ENCODE peak calls at places on chromosome 19, in seven cellular contexts. One of them, this sample, is unnamed.

GRCh38 chr19:35509018-35509652 is 4.3 kb downstream of the DMKN start:
- DNase-seq in left lung: peak; percentile 90
- DNase-seq in aorta: no peak
- DNase-seq in IMR-90: no peak
- DNase-seq in PC-3: peak; percentile 67
- DNase-seq in cardiac muscle cell: no peak
- DNase-seq in mucosa of descending colon: peak; percentile 60
- DNase-seq in this sample: peak; percentile 85

GRCh38 chr19:49588370-49589122 is 2.4 kb upstream of the PRR12 start:
- DNase-seq in left lung: peak; percentile 78
- DNase-seq in IMR-90: no peak
- DNase-seq in PC-3: no peak
- DNase-seq in mucosa of descending colon: no peak
- DNase-seq in aorta: no peak
- DNase-seq in cardiac muscle cell: no peak
- DNase-seq in this sample: no peak

GRCh38 chr19:50171752-50172151 is 8.7 kb upstream of the IZUMO2 start:
- DNase-seq in aorta: no peak
- DNase-seq in left lung: no peak
- DNase-seq in cardiac muscle cell: no peak
- DNase-seq in PC-3: peak; percentile 53
- DNase-seq in IMR-90: no peak
- DNase-seq in mucosa of descending colon: no peak
- DNase-seq in this sample: no peak

GRCh38 chr19:40524655-40525054 is 52.0 kb upstream of the SHKBP1 start:
- DNase-seq in PC-3: no peak
- DNase-seq in cardiac muscle cell: no peak
- DNase-seq in aorta: no peak
- DNase-seq in IMR-90: no peak
- DNase-seq in mucosa of descending colon: no peak
- DNase-seq in left lung: no peak
- DNase-seq in this sample: no peak

GRCh38 chr19:41883821-41884733 is 1.1 kb downstream of the ARHGEF1 start:
- DNase-seq in aorta: peak; percentile 98
- DNase-seq in cardiac muscle cell: peak; percentile 98
- DNase-seq in mucosa of descending colon: peak; percentile 98
- DNase-seq in PC-3: peak; percentile 95
- DNase-seq in IMR-90: peak; percentile 96
- DNase-seq in left lung: peak; percentile 99
- DNase-seq in this sample: peak; percentile 98

GRCh38 chr19:54114340-54114826 is 1.1 kb downstream of the TFPT start:
- DNase-seq in aorta: peak; percentile 84
- DNase-seq in PC-3: peak; percentile 64
- DNase-seq in cardiac muscle cell: peak; percentile 57
- DNase-seq in IMR-90: peak; percentile 18
- DNase-seq in mucosa of descending colon: peak; percentile 49
- DNase-seq in left lung: peak; percentile 86
- DNase-seq in this sample: peak; percentile 76

GRCh38 chr19:34232566-34233481 is 21.5 kb upstream of the GARRE1 start:
- DNase-seq in cardiac muscle cell: peak; percentile 92
- DNase-seq in PC-3: peak; percentile 86
- DNase-seq in IMR-90: peak; percentile 96
- DNase-seq in mucosa of descending colon: peak; percentile 33
- DNase-seq in aorta: peak; percentile 86
- DNase-seq in left lung: no peak
- DNase-seq in this sample: no peak

GRCh38 chr19:2047449-2048103 is 3.5 kb downstream of the MKNK2 start:
- DNase-seq in mucosa of descending colon: peak; percentile 68
- DNase-seq in left lung: peak; percentile 92
- DNase-seq in cardiac muscle cell: no peak
- DNase-seq in IMR-90: no peak
- DNase-seq in PC-3: peak; percentile 15
- DNase-seq in aorta: peak; percentile 89
- DNase-seq in this sample: peak; percentile 89

GRCh38 chr19:11265177-11265784 is 3.0 kb upstream of the DOCK6 start:
- DNase-seq in left lung: no peak
- DNase-seq in cardiac muscle cell: no peak
- DNase-seq in aorta: no peak
- DNase-seq in mucosa of descending colon: no peak
- DNase-seq in IMR-90: no peak
- DNase-seq in PC-3: no peak
- DNase-seq in this sample: no peak

GRCh38 chr19:6803036-6803404 is 30.5 kb downstream of the VAV1 start:
- DNase-seq in left lung: no peak
- DNase-seq in cardiac muscle cell: no peak
- DNase-seq in mucosa of descending colon: no peak
- DNase-seq in PC-3: no peak
- DNase-seq in IMR-90: no peak
- DNase-seq in aorta: no peak
- DNase-seq in this sample: no peak

GRCh38 chr19:3723883-3724282 is 15.7 kb downstream of the TJP3 start:
- DNase-seq in mucosa of descending colon: no peak
- DNase-seq in aorta: no peak
- DNase-seq in IMR-90: no peak
- DNase-seq in PC-3: no peak
- DNase-seq in left lung: no peak
- DNase-seq in cardiac muscle cell: no peak
- DNase-seq in this sample: no peak

GRCh38 chr19:33344210-33344609 is 29.3 kb upstream of the CEBPG start:
- DNase-seq in IMR-90: no peak
- DNase-seq in PC-3: no peak
- DNase-seq in aorta: no peak
- DNase-seq in cardiac muscle cell: peak; percentile 27
- DNase-seq in left lung: no peak
- DNase-seq in mucosa of descending colon: no peak
- DNase-seq in this sample: no peak

GRCh38 chr19:1247747-1248453 is 483 bp upstream of the MIDN start:
- DNase-seq in left lung: peak; percentile 93
- DNase-seq in mucosa of descending colon: peak; percentile 87
- DNase-seq in PC-3: peak; percentile 65
- DNase-seq in cardiac muscle cell: peak; percentile 60
- DNase-seq in IMR-90: peak; percentile 70
- DNase-seq in aorta: peak; percentile 94
- DNase-seq in this sample: peak; percentile 90

GRCh38 chr19:18020212-18021067 is 12.5 kb downstream of the ARRDC2 start:
- DNase-seq in IMR-90: peak; percentile 49
- DNase-seq in aorta: peak; percentile 98
- DNase-seq in PC-3: no peak
- DNase-seq in left lung: peak; percentile 90
- DNase-seq in cardiac muscle cell: peak; percentile 67
- DNase-seq in mucosa of descending colon: peak; percentile 72
- DNase-seq in this sample: peak; percentile 93

GRCh38 chr19:18021121-18021755 is 13.3 kb downstream of the ARRDC2 start:
- DNase-seq in cardiac muscle cell: peak; percentile 92
- DNase-seq in left lung: peak; percentile 94
- DNase-seq in mucosa of descending colon: peak; percentile 84
- DNase-seq in aorta: peak; percentile 98
- DNase-seq in PC-3: peak; percentile 80
- DNase-seq in IMR-90: peak; percentile 88
- DNase-seq in this sample: peak; percentile 90

GRCh38 chr19:18027151-18027550 is 19.2 kb downstream of the ARRDC2 start:
- DNase-seq in aorta: no peak
- DNase-seq in cardiac muscle cell: no peak
- DNase-seq in IMR-90: no peak
- DNase-seq in PC-3: no peak
- DNase-seq in mucosa of descending colon: no peak
- DNase-seq in left lung: no peak
- DNase-seq in this sample: no peak

DNA sequence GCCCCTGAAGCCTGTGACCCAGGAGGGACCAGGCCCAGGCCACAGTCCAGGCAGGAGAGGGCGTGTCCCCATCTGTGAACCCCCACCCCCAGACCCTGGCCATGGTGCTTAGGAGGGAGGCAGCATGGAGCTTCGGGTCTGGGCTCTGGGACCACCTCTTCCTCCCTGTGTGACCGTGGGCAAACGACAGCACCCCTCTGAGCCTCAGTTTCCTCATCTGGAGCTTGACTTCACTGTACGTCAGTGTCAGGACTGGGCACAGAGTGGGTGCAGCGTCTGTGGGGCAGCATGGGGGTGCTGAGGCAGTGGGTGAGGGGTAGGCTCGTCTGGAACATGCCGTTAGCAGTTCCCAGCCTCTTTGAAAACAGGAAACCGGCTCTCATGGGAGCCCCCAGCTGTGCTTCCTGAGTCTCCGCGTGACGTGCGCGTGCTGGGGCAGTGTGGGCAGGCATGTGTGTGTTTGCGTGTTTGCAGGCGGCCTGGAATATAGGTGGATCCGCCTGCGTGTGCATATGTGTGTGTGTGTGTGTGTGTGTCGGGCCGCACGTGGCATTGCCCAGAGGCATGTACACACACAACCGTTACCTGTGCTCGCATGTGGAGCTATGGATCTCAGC is 15.7 kb downstream of the ARRDC2 start:
- DNase-seq in mucosa of descending colon: peak; percentile 74
- DNase-seq in IMR-90: no peak
- DNase-seq in cardiac muscle cell: peak; percentile 95
- DNase-seq in PC-3: no peak
- DNase-seq in left lung: peak; percentile 92
- DNase-seq in aorta: peak; percentile 87
- DNase-seq in this sample: peak; percentile 92
- H3K4me3 ChIP-seq in mucosa of descending colon: no peak overlapping the region
- H3K4me3 ChIP-seq in IMR-90: no peak overlapping the region
- H3K4me3 ChIP-seq in cardiac muscle cell: no peak overlapping the region
- H3K4me3 ChIP-seq in PC-3: no peak overlapping the region
- H3K4me3 ChIP-seq in left lung: no peak overlapping the region
- H3K4me3 ChIP-seq in aorta: no peak overlapping the region
- H3K4me3 ChIP-seq in this sample: peak overlapping the region; percentile 0

GRCh38 chr19:19201697-19202630 is 1.2 kb downstream of the NR2C2AP start:
- DNase-seq in IMR-90: no peak
- DNase-seq in cardiac muscle cell: no peak
- DNase-seq in left lung: no peak
- DNase-seq in mucosa of descending colon: no peak
- DNase-seq in PC-3: no peak
- DNase-seq in aorta: no peak
- DNase-seq in this sample: no peak
- H3K4me3 ChIP-seq in IMR-90: no peak overlapping the region
- H3K4me3 ChIP-seq in cardiac muscle cell: no peak overlapping the region
- H3K4me3 ChIP-seq in left lung: peak overlapping the region; percentile 82
- H3K4me3 ChIP-seq in mucosa of descending colon: no peak overlapping the region
- H3K4me3 ChIP-seq in PC-3: peak overlapping the region; percentile 79
- H3K4me3 ChIP-seq in aorta: no peak overlapping the region
- H3K4me3 ChIP-seq in this sample: peak overlapping the region; percentile 62

DNA sequence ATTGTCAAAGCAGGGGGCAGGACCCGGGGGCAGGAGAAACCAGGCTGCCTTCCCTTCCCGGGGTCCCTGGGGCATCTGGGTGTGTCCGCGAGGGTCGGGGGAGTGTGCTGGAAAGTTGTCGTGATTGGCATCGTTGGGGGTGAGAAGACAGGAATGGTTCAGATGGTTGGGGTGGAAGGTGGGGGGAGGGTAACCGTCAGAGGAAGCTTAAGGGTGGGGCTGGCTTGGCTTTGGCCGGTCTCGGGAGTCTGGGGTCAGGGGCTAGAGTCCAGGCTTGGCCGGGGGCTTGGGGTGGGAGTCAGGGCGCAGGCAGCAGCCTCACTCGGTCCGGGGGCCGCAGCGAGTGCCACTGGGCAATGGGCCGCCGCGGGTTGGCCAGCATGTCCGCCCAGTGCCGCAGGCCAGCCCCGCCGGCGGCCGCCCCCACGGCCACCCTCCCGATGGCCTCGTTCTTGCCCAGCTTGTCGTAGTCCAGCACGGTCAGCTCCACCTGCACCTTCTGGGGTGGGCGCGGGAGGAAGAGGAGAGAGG is 6.8 kb upstream of the DNAAF3 start:
- DNase-seq in PC-3: no peak
- DNase-seq in mucosa of descending colon: no peak
- DNase-seq in cardiac muscle cell: no peak
- DNase-seq in aorta: no peak
- DNase-seq in IMR-90: no peak
- DNase-seq in left lung: no peak
- DNase-seq in this sample: no peak
- H3K4me3 ChIP-seq in PC-3: peak overlapping the region; percentile 73
- H3K4me3 ChIP-seq in mucosa of descending colon: no peak overlapping the region
- H3K4me3 ChIP-seq in cardiac muscle cell: peak overlapping the region; percentile 30
- H3K4me3 ChIP-seq in aorta: no peak overlapping the region
- H3K4me3 ChIP-seq in IMR-90: peak overlapping the region; percentile 14
- H3K4me3 ChIP-seq in left lung: peak overlapping the region; percentile 15
- H3K4me3 ChIP-seq in this sample: peak overlapping the region; percentile 37

GRCh38 chr19:16327911-16328823 is 3.5 kb downstream of the KLF2 start:
- DNase-seq in aorta: peak; percentile 85
- DNase-seq in IMR-90: peak; percentile 86
- DNase-seq in left lung: peak; percentile 84
- DNase-seq in mucosa of descending colon: peak; percentile 46
- DNase-seq in PC-3: no peak
- DNase-seq in cardiac muscle cell: peak; percentile 97
- DNase-seq in this sample: peak; percentile 89
- H3K4me3 ChIP-seq in aorta: no peak overlapping the region
- H3K4me3 ChIP-seq in IMR-90: no peak overlapping the region
- H3K4me3 ChIP-seq in left lung: peak overlapping the region; percentile 77
- H3K4me3 ChIP-seq in mucosa of descending colon: no peak overlapping the region
- H3K4me3 ChIP-seq in PC-3: no peak overlapping the region
- H3K4me3 ChIP-seq in cardiac muscle cell: no peak overlapping the region
- H3K4me3 ChIP-seq in this sample: peak overlapping the region; percentile 71

DNA sequence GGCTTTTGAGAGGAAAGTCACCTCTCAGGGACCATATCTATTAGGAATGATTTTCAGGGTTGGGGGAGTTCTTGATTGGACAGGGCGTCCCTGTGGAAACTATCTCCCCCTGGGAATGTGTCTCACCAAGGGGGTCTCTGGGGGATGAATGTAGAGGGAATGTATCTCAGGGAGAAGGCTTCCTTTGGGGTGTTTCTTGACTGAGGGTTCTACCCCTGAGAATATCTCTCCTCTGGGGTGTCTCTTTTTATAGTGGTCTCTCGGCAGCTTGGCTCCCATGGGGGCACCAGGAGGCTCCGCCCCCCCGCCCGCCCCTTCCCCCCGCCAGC is 997 bp downstream of the RTBDN start:
- DNase-seq in mucosa of descending colon: no peak
- DNase-seq in IMR-90: no peak
- DNase-seq in left lung: no peak
- DNase-seq in aorta: no peak
- DNase-seq in cardiac muscle cell: no peak
- DNase-seq in PC-3: no peak
- DNase-seq in this sample: no peak
- H3K4me3 ChIP-seq in mucosa of descending colon: no peak overlapping the region
- H3K4me3 ChIP-seq in IMR-90: no peak overlapping the region
- H3K4me3 ChIP-seq in left lung: peak overlapping the region; percentile 37
- H3K4me3 ChIP-seq in aorta: peak overlapping the region; percentile 21
- H3K4me3 ChIP-seq in cardiac muscle cell: peak overlapping the region; percentile 53
- H3K4me3 ChIP-seq in PC-3: no peak overlapping the region
- H3K4me3 ChIP-seq in this sample: no peak overlapping the region